ENCODE peak calls at places on chromosomes 7 and 10, in seven cellular contexts. A is stomach, Y is HCT116, O is GM12878, S is transverse colon, Z is endothelial cell of umbilical vein, X is prostate gland. N is an unnamed sample.
A peak's percentile ranks its signal among the peaks of the same experiment; 100 is the strongest.

GRCh38 chr10:80739963-80740715 is 202.4 kb downstream of the SH2D4B start:
- DNase-seq in Z (no peak), S (no peak), O (no peak), X (no peak), A (no peak), Y (no peak), N (no peak)

GRCh38 chr7:25752967-25753791 is 398.8 kb upstream of the NFE2L3 start:
- DNase-seq in O (no peak), X (no peak), Z (no peak), S (no peak), A (no peak), Y (no peak), N (no peak)

GRCh38 chr7:30682131-30683083 is at the start of gene CRHR2:
- DNase-seq in A (no peak), O (no peak), Z (peak; percentile 4), X (no peak), S (no peak), Y (no peak), N (no peak)

GRCh38 chr7:126690848-126691751 is 561.6 kb downstream of the GRM8 start:
- DNase-seq in Y (no peak), A (no peak), O (no peak), Z (no peak), S (no peak), X (no peak), N (no peak)

GRCh38 chr10:126638542-126638941 is 32.0 kb downstream of the C10orf90 start:
- DNase-seq in S (no peak), Z (no peak), X (no peak), Y (no peak), O (no peak), A (no peak), N (no peak)

GRCh38 chr7:155168607-155169006 is 98.5 kb downstream of the HTR5A start:
- DNase-seq in Z (no peak), Y (no peak), O (no peak), A (no peak), S (no peak), X (no peak), N (no peak)

GRCh38 chr10:33506838-33507661 is 172.6 kb upstream of the NRP1 start:
- DNase-seq in Y (no peak), S (no peak), O (peak; percentile 39), Z (peak; percentile 60), A (no peak), X (no peak), N (no peak)

GRCh38 chr10:84665211-84665610 is 336.8 kb downstream of the CCSER2 start:
- DNase-seq in O (no peak), S (no peak), Z (no peak), Y (no peak), A (no peak), X (no peak), N (no peak)

GRCh38 chr7:1883031-1883761 is 213.1 kb downstream of the ELFN1 start:
- DNase-seq in Z (peak; percentile 47), X (no peak), O (no peak), Y (peak; percentile 68), A (no peak), S (no peak), N (no peak)

GRCh38 chr10:79148452-79149344 is 79.9 kb downstream of the ZMIZ1 start:
- DNase-seq in O (no peak), S (peak; percentile 72), X (peak; percentile 49), Y (no peak), A (peak; percentile 74), Z (peak; percentile 80), N (peak; percentile 86)

GRCh38 chr10:4196948-4197390 is 412.0 kb upstream of the KLF6 start:
- DNase-seq in X (no peak), Z (peak; percentile 23), S (no peak), A (no peak), Y (no peak), O (no peak), N (no peak)

GRCh38 chr7:20417675-20418382 is 87.1 kb downstream of the ITGB8 start:
- DNase-seq in O (no peak), Z (no peak), A (no peak), S (no peak), X (no peak), Y (no peak), N (no peak)

GRCh38 chr7:30464231-30464660 is 14.3 kb downstream of the NOD1 start:
- DNase-seq in S (no peak), A (no peak), Z (no peak), X (no peak), O (peak; percentile 49), Y (no peak), N (no peak)

GRCh38 chr7:43954524-43955228 is 28.4 kb downstream of the UBE2D4 start:
- DNase-seq in O (peak; percentile 7), X (no peak), Z (peak; percentile 54), S (peak; percentile 22), Y (peak; percentile 34), A (peak; percentile 30), N (no peak)

GRCh38 chr10:114181971-114182370 is 2.8 kb downstream of the TDRD1 start:
- DNase-seq in X (no peak), A (peak; percentile 84), O (no peak), Z (peak; percentile 13), S (peak; percentile 48), Y (no peak), N (no peak)

GRCh38 chr7:30165590-30165989 is 30.8 kb downstream of the MTURN start:
- DNase-seq in A (no peak), O (no peak), Z (no peak), X (peak; percentile 36), Y (no peak), S (no peak), N (no peak)

GRCh38 chr7:113086431-113086888 is at the start of gene GPR85:
- DNase-seq in Y (no peak), O (no peak), S (peak; percentile 17), X (peak; percentile 37), A (peak; percentile 40), Z (peak; percentile 50), N (peak; percentile 82)

GRCh38 chr10:87836098-87836497 is 18.1 kb upstream of the ATAD1 start:
- DNase-seq in A (no peak), Y (no peak), X (no peak), O (no peak), S (no peak), Z (no peak), N (no peak)

GRCh38 chr7:31051598-31052503 is at the start of gene ADCYAP1R1:
- DNase-seq in A (no peak), Z (no peak), S (no peak), X (no peak), Y (no peak), O (no peak), N (no peak)

DNA sequence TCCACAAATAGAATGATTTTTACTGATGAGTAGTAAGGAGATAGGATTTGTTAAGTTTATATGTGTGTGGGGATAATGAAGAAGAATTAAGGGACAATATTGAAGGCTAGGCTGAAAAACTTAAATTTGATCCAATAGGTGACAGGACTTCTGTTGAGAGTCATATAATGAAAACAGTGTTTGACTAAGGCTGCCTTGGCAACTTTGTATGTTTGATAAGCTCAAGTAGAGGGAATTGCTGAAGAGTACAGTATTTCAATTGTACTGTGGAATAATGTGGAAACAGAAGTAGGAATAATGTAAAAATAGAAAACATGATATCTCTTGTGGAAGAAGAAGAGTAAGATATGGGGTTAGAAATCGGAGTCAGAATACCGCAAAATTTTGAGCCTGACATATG is 10.5 kb downstream of the R3HCC1L start:
- DNase-seq in X (no peak), Z (no peak), Y (no peak), S (no peak), O (no peak), A (no peak), N (no peak)
- TF ChIP-seq POLR2A in X (no peak), Z (no peak), Y (no peak), S (no peak), O (no peak), A (no peak), N (no peak)

DNA sequence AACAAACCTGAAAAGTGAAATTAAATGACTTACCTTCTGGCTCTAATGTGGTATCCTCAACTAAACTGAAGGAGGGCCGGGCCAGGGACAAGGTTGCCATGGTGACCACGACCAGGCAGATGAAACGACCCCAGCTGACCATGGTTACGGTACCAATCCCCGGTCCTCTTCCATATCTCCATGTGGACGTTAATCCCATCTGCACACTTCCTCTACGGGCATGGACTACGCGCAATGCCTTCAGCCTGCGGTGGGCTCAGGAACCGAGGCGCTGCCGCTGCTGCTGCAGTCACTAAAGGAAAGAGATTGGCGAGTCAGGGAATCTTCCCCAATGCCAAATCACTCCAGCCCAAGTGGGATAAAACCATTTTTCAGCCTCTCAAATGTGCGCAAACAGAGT is 4.6 kb downstream of the FGFR2 start:
- DNase-seq in Z (no peak), A (no peak), Y (no peak), O (no peak), S (no peak), X (no peak), N (no peak)
- H3K4me3 ChIP-seq in Z (no peak overlapping the region), A (no peak overlapping the region), Y (no peak overlapping the region), O (no peak overlapping the region), S (no peak overlapping the region), X (no peak overlapping the region), N (no peak overlapping the region)

GRCh38 chr7:96655956-96656355 is 53.7 kb downstream of the SEM1 start:
- DNase-seq in O (no peak), Y (no peak), S (no peak), Z (no peak), A (no peak), X (no peak), N (no peak)

GRCh38 chr7:96654630-96655188 is 54.9 kb downstream of the SEM1 start:
- DNase-seq in O (no peak), X (no peak), A (no peak), Y (no peak), Z (no peak), S (no peak), N (no peak)

GRCh38 chr7:96645084-96645483 is 64.6 kb downstream of the SEM1 start:
- DNase-seq in X (no peak), Z (no peak), A (no peak), S (no peak), O (no peak), Y (no peak), N (no peak)

GRCh38 chr7:96648784-96649183 is 60.9 kb downstream of the SEM1 start:
- DNase-seq in A (no peak), Y (no peak), S (no peak), O (no peak), X (no peak), Z (no peak), N (no peak)

GRCh38 chr7:96649981-96650380 is 59.7 kb downstream of the SEM1 start:
- DNase-seq in A (no peak), Y (no peak), Z (no peak), X (no peak), O (no peak), S (no peak), N (no peak)
- TF ChIP-seq POLR2AphosphoS5 in A (no peak), Y (no peak), Z (no peak), X (no peak), O (no peak), S (no peak), N (no peak)

GRCh38 chr7:157615101-157615817 is 278.5 kb downstream of the DNAJB6 start:
- DNase-seq in A (no peak), Y (no peak), O (no peak), S (no peak), Z (no peak), X (no peak), N (no peak)

GRCh38 chr7:157614457-157615020 is 277.7 kb downstream of the DNAJB6 start:
- DNase-seq in S (no peak), X (no peak), O (no peak), A (no peak), Y (no peak), Z (no peak), N (no peak)

GRCh38 chr7:157612009-157612663 is 275.3 kb downstream of the DNAJB6 start:
- DNase-seq in A (no peak), X (no peak), Y (no peak), Z (no peak), S (no peak), O (no peak), N (peak; percentile 80)

GRCh38 chr7:157612664-157613561 is 276.1 kb downstream of the DNAJB6 start:
- DNase-seq in Y (no peak), Z (no peak), X (no peak), A (peak; percentile 40), S (peak; percentile 43), O (no peak), N (peak; percentile 93)

GRCh38 chr7:157613575-157614322 is 276.9 kb downstream of the DNAJB6 start:
- DNase-seq in Y (no peak), O (no peak), X (no peak), Z (no peak), A (no peak), S (no peak), N (peak; percentile 79)
- TF ChIP-seq POLR2A in Y (no peak), O (no peak), X (no peak), Z (no peak), A (no peak), S (no peak), N (no peak)